ENCODE peak calls at places on chromosomes 13 and 19, in six cellular contexts. A is upper lobe of left lung, B is PC-3, Y is spleen, Z is left ventricle myocardium inferior, O is IMR-90. W is an unnamed sample.
A peak's percentile ranks its signal among the peaks of the same experiment; 100 is the strongest.

GRCh38 chr19:55160128-55160985 is 2.8 kb upstream of the TNNI3 start:
- DNase-seq in B (peak; percentile 99), O (peak; percentile 67), A (peak; percentile 89), Y (peak; percentile 95), Z (peak; percentile 84), W (peak; percentile 97)

GRCh38 chr13:112486386-112487126 is 101.4 kb downstream of the TUBGCP3 start:
- DNase-seq in B (no peak), O (peak; percentile 35), Y (no peak), Z (no peak), A (no peak), W (no peak)

GRCh38 chr19:50214699-50215543 is 11.5 kb downstream of the MYH14 start:
- DNase-seq in B (peak; percentile 97), A (peak; percentile 95), O (no peak), Z (no peak), Y (no peak), W (peak; percentile 34)

GRCh38 chr13:100689191-100689590 is 14.6 kb upstream of the TMTC4 start:
- DNase-seq in B (no peak), Z (no peak), Y (no peak), O (no peak), A (no peak), W (no peak)

GRCh38 chr19:38142176-38143035 is 81.6 kb downstream of the DPF1 start:
- DNase-seq in Z (peak; percentile 64), B (peak; percentile 31), A (no peak), Y (no peak), O (peak; percentile 28), W (peak; percentile 74)

GRCh38 chr19:55467236-55468053 is 2.9 kb upstream of the C19orf85 start:
- DNase-seq in B (peak; percentile 68), A (peak; percentile 72), O (peak; percentile 65), Z (peak; percentile 69), Y (peak; percentile 93), W (peak; percentile 61)

GRCh38 chr13:83274679-83275078 is 607.6 kb downstream of the SLITRK1 start:
- DNase-seq in B (no peak), A (no peak), O (no peak), Y (no peak), Z (no peak), W (no peak)

GRCh38 chr13:108060111-108060510 is 155.2 kb downstream of the LIG4 start:
- DNase-seq in A (no peak), Z (no peak), Y (no peak), B (no peak), O (no peak), W (no peak)

GRCh38 chr13:37070956-37071355 is 11.5 kb upstream of the SUPT20H start:
- DNase-seq in Z (no peak), B (no peak), O (peak; percentile 26), Y (peak; percentile 42), A (no peak), W (no peak)

GRCh38 chr13:75495938-75496337 is 14.0 kb upstream of the TBC1D4 start:
- DNase-seq in Z (no peak), Y (no peak), O (peak; percentile 80), B (no peak), A (no peak), W (no peak)

GRCh38 chr13:74047925-74048324 is 86.3 kb downstream of the KLF12 start:
- DNase-seq in O (no peak), Y (no peak), A (no peak), B (peak; percentile 71), Z (no peak), W (peak; percentile 45)

GRCh38 chr19:10593820-10594637 is 6.9 kb upstream of the AP1M2 start:
- DNase-seq in Y (peak; percentile 84), A (peak; percentile 57), O (no peak), B (no peak), Z (no peak), W (no peak)

GRCh38 chr13:43307921-43308433 is 284.6 kb downstream of the DNAJC15 start:
- DNase-seq in Z (peak; percentile 87), Y (no peak), B (peak; percentile 16), A (peak; percentile 67), O (peak; percentile 87), W (peak; percentile 38)

GRCh38 chr19:57934820-57935665 is at the start of gene ZNF418:
- DNase-seq in B (no peak), Y (peak; percentile 77), Z (peak; percentile 42), O (peak; percentile 84), A (peak; percentile 55), W (peak; percentile 56)

GRCh38 chr13:97141564-97142005 is 80.5 kb upstream of the MBNL2 start:
- DNase-seq in B (peak; percentile 92), A (peak; percentile 76), Z (no peak), Y (no peak), O (peak; percentile 94), W (peak; percentile 88)

GRCh38 chr13:40313269-40314200 is 352.9 kb downstream of the FOXO1 start:
- DNase-seq in Z (no peak), B (no peak), A (no peak), Y (no peak), O (no peak), W (no peak)

GRCh38 chr13:46022476-46022875 is 30.1 kb downstream of the ZC3H13 start:
- DNase-seq in A (no peak), Z (no peak), O (no peak), Y (no peak), B (no peak), W (no peak)

GRCh38 chr13:98927954-98928927 is 49.6 kb downstream of the DOCK9 start:
- DNase-seq in Y (no peak), B (no peak), O (peak; percentile 58), Z (no peak), A (no peak), W (no peak)

DNA sequence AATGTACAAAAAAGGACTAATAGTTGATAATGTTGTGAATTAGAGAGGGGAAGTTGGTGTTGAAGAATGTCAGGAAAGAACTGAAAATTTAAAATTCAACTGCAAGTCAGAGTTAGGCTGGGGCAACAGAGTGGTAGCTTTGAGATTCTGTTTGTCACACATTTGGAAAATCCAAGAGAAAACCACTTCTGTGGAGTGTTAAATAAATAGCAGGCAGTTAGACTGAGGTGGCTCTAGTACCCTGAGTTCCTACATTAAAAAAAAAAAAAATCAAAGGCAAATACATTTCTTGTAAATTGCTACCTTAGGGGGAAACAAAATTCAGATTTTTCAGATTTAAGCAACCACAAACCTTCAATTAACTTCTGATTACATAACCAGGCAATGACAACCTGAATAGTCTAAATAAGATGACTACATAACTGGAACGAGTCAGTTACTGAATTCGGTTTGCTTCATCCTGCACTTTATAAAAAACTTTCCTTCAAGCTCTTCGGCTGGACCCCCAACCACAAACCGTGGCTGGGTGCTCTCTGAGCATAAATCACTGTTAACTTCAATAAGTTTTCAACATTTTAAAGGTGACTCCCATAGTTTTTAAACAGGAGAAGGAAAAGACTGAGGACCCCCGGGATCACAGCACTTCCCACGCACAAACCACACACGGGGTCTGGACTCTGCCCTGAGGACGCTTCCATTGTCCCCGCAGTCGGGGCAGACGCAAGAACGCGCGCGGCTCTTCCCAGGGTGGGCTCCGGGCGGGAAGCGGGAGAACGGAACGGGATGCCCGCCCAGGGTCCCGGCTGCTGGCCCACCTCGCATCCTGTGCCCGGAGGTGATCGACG is 725 bp downstream of the ZNF682 start:
- DNase-seq in B (no peak), A (no peak), O (peak; percentile 2), Y (no peak), Z (no peak), W (no peak)
- H3K27ac ChIP-seq in B (no peak overlapping the region), A (peak overlapping the region; percentile 76), O (peak overlapping the region; percentile 27), Y (peak overlapping the region; percentile 46), Z (peak overlapping the region; percentile 78), W (peak overlapping the region; percentile 90)

DNA sequence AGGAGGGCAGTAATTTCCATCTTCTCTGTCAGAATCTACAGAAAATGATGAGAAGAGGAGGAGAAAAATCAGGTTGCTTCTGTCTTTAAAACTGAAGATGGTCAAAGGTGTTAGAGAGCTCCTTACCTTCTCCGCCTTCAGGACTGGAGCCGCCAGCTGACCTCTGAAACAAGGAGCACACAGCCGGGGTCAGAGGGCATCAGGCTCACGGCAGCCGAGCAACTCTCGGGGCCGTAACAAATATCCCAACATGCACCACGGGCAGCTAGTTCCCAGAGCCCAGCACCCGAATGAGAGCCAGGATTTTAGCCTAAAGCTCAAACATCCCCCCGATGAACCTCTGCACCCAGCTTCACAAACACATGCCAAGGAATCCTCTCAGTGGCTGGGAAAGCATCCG is 27.6 kb downstream of the CAPS start:
- DNase-seq in A (no peak), Z (no peak), O (no peak), Y (no peak), B (no peak), W (no peak)
- H3K27ac ChIP-seq in A (no peak overlapping the region), Z (no peak overlapping the region), O (peak overlapping the region; percentile 83), Y (no peak overlapping the region), B (no peak overlapping the region), W (no peak overlapping the region)

GRCh38 chr19:46994141-46994686 is 25.4 kb upstream of the NPAS1 start:
- DNase-seq in Z (no peak), Y (no peak), O (no peak), B (no peak), A (no peak), W (no peak)

GRCh38 chr19:46995492-46995891 is 24.1 kb upstream of the NPAS1 start:
- DNase-seq in O (no peak), Z (no peak), B (no peak), A (no peak), Y (no peak), W (no peak)

GRCh38 chr19:46990998-46991676 is 28.5 kb upstream of the NPAS1 start:
- DNase-seq in Y (peak; percentile 85), Z (peak; percentile 83), B (peak; percentile 78), A (peak; percentile 79), O (peak; percentile 81), W (peak; percentile 72)

GRCh38 chr19:46993622-46994021 is 26.0 kb upstream of the NPAS1 start:
- DNase-seq in Y (no peak), O (no peak), Z (no peak), B (no peak), A (no peak), W (no peak)

GRCh38 chr19:46992699-46993535 is 26.7 kb upstream of the NPAS1 start:
- DNase-seq in B (no peak), Y (peak; percentile 82), A (no peak), Z (peak; percentile 60), O (no peak), W (no peak)
- H3K27ac ChIP-seq in B (no peak overlapping the region), Y (peak overlapping the region; percentile 35), A (no peak overlapping the region), Z (peak overlapping the region; percentile 88), O (no peak overlapping the region), W (peak overlapping the region; percentile 17)

DNA sequence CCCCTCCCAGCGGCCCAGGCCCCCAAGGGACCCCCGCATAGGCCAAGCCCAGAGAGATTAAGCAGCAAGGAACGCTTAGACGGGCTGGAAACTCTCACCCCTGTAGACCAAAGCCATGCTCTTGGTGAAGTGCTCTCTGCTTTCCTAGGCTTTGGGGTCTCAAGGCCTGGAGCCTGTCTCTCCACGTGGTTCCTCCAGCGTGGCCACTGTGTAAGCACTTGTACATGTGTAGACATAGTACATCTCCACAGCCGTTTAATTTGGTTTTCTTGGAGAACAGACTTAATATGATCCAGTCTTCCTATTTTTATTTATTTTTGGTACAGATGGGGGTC is 1.1 kb downstream of the NUDT19 start:
- DNase-seq in Y (no peak), A (no peak), O (no peak), Z (no peak), B (no peak), W (no peak)
- H3K27ac ChIP-seq in Y (peak overlapping the region; percentile 76), A (peak overlapping the region; percentile 91), O (peak overlapping the region; percentile 80), Z (peak overlapping the region; percentile 95), B (peak overlapping the region; percentile 34), W (peak overlapping the region; percentile 86)

GRCh38 chr13:113860051-113860471 is 3.8 kb downstream of the GAS6 start:
- DNase-seq in Z (no peak), Y (no peak), B (no peak), A (no peak), O (no peak), W (no peak)
- H3K27ac ChIP-seq in Z (peak overlapping the region; percentile 99), Y (no peak overlapping the region), B (no peak overlapping the region), A (no peak overlapping the region), O (peak overlapping the region; percentile 97), W (peak overlapping the region; percentile 95)